ENCODE peak calls at places on chromosome 19, in five cellular contexts. B is IMR-90, V is GF-D8, C is HT-29, Q is heart right ventricle. W is an unnamed sample.

GRCh38 chr19:8302357-8302691 is 5.8 kb downstream of the CD320 start:
- DNase-seq in B (no peak), V (no peak), C (peak), Q (peak), W (peak)

GRCh38 chr19:15419413-15420025 is 731 bp upstream of the AKAP8L start:
- DNase-seq in B (no peak), V (no peak), C (no peak), Q (no peak), W (no peak)

GRCh38 chr19:13597625-13598024 is 91.3 kb upstream of the CACNA1A start:
- DNase-seq in B (peak), V (no peak), C (peak), Q (no peak), W (no peak)

GRCh38 chr19:2154587-2155075 is 3.3 kb upstream of the AP3D1 start:
- DNase-seq in B (peak), V (no peak), C (peak), Q (no peak), W (no peak)

GRCh38 chr19:32397736-32398135 is 7.8 kb upstream of the DPY19L3 start:
- DNase-seq in B (peak), V (no peak), C (no peak), Q (no peak), W (no peak)

GRCh38 chr19:6269101-6269886 is 10.5 kb downstream of the MLLT1 start:
- DNase-seq in B (no peak), V (no peak), C (no peak), Q (no peak), W (no peak)

GRCh38 chr19:18306903-18307681 is 15.8 kb downstream of the LSM4 start:
- DNase-seq in B (no peak), V (no peak), C (no peak), Q (no peak), W (peak)

GRCh38 chr19:3983936-3984583 is 1.2 kb downstream of the EEF2 start:
- DNase-seq in B (peak), V (peak), C (no peak), Q (no peak), W (no peak)

GRCh38 chr19:28694812-28695211 is 518.1 kb downstream of the UQCRFS1 start:
- DNase-seq in B (no peak), V (no peak), C (no peak), Q (no peak), W (no peak)

GRCh38 chr19:17304386-17305047 is 1.2 kb upstream of the MRPL34 start:
- DNase-seq in B (no peak), V (no peak), C (no peak), Q (no peak), W (no peak)

GRCh38 chr19:1810439-1811160 is 1.5 kb downstream of the ATP8B3 start:
- DNase-seq in B (no peak), V (no peak), C (no peak), Q (no peak), W (no peak)

GRCh38 chr19:45822716-45823115 is 7.6 kb upstream of the RSPH6A start:
- DNase-seq in B (no peak), V (no peak), C (no peak), Q (no peak), W (no peak)

GRCh38 chr19:48991823-48992570 is 1.1 kb downstream of the GYS1 start:
- DNase-seq in B (peak), V (no peak), C (peak), Q (peak), W (peak)

GRCh38 chr19:4971816-4972495 is 3.0 kb downstream of the KDM4B start:
- DNase-seq in B (no peak), V (no peak), C (no peak), Q (no peak), W (no peak)

GRCh38 chr19:12052571-12053169 is at the start of gene ZNF878:
- DNase-seq in B (peak), V (peak), C (peak), Q (peak), W (peak)

GRCh38 chr19:40339018-40339728 is 9.0 kb downstream of the C19orf47 start:
- DNase-seq in B (no peak), V (no peak), C (no peak), Q (no peak), W (no peak)

GRCh38 chr19:17671906-17672305 is 16.2 kb downstream of the UNC13A start:
- DNase-seq in B (peak), V (no peak), C (peak), Q (no peak), W (no peak)

GRCh38 chr19:4829001-4829712 is 2.4 kb downstream of the TICAM1 start:
- DNase-seq in B (no peak), V (peak), C (peak), Q (no peak), W (no peak)

GRCh38 chr19:18433039-18433691 is 4.8 kb downstream of the ISYNA1 start:
- DNase-seq in B (no peak), V (no peak), C (no peak), Q (no peak), W (no peak)

W was measured in left cardiac atrium.